ENCODE peak calls at places on chromosomes 3 and 15, in four cellular contexts. One of them, this sample, is unnamed.

GRCh38 chr15:87942316-87942715 is 314.2 kb downstream of the NTRK3 start:
- DNase-seq in nucleus accumbens: no peak
- DNase-seq in caudate nucleus: no peak
- DNase-seq in ureter: no peak
- DNase-seq in this sample: no peak

GRCh38 chr3:14587733-14588360 is 47.7 kb upstream of the GRIP2 start:
- DNase-seq in ureter: no peak
- DNase-seq in nucleus accumbens: no peak
- DNase-seq in caudate nucleus: no peak
- DNase-seq in this sample: no peak

GRCh38 chr3:186121968-186122367 is 13.1 kb upstream of the ETV5 start:
- DNase-seq in caudate nucleus: no peak
- DNase-seq in nucleus accumbens: no peak
- DNase-seq in ureter: no peak
- DNase-seq in this sample: no peak

GRCh38 chr3:46942079-46942478 is 34.5 kb downstream of the CCDC12 start:
- DNase-seq in nucleus accumbens: no peak
- DNase-seq in ureter: no peak
- DNase-seq in caudate nucleus: no peak
- DNase-seq in this sample: no peak

GRCh38 chr3:39082652-39083313 is 24.6 kb downstream of the GORASP1 start:
- DNase-seq in caudate nucleus: no peak
- DNase-seq in nucleus accumbens: no peak
- DNase-seq in ureter: no peak
- DNase-seq in this sample: no peak

GRCh38 chr15:100932676-100933348 is 13.7 kb downstream of the LRRK1 start:
- DNase-seq in nucleus accumbens: no peak
- DNase-seq in ureter: no peak
- DNase-seq in caudate nucleus: no peak
- DNase-seq in this sample: no peak

GRCh38 chr15:22961661-22962221 is 18.4 kb downstream of the CYFIP1 start:
- DNase-seq in caudate nucleus: no peak
- DNase-seq in ureter: no peak
- DNase-seq in nucleus accumbens: no peak
- DNase-seq in this sample: no peak

GRCh38 chr3:37945803-37946530 is 44.6 kb upstream of the VILL start:
- DNase-seq in nucleus accumbens: no peak
- DNase-seq in ureter: peak
- DNase-seq in caudate nucleus: no peak
- DNase-seq in this sample: no peak

GRCh38 chr3:113769551-113769950 is 22.7 kb downstream of the ATP6V1A start:
- DNase-seq in caudate nucleus: no peak
- DNase-seq in ureter: no peak
- DNase-seq in nucleus accumbens: no peak
- DNase-seq in this sample: no peak

GRCh38 chr3:113829576-113830354 is 8.8 kb upstream of the GRAMD1C start:
- DNase-seq in caudate nucleus: no peak
- DNase-seq in nucleus accumbens: no peak
- DNase-seq in ureter: no peak
- DNase-seq in this sample: no peak

GRCh38 chr3:194276768-194277546 is 74.2 kb downstream of the CPN2 start:
- DNase-seq in caudate nucleus: no peak
- DNase-seq in nucleus accumbens: peak
- DNase-seq in ureter: peak
- DNase-seq in this sample: no peak

GRCh38 chr15:57732526-57733331 is 26.2 kb downstream of the POLR2M start:
- DNase-seq in caudate nucleus: no peak
- DNase-seq in ureter: no peak
- DNase-seq in nucleus accumbens: peak
- DNase-seq in this sample: no peak

GRCh38 chr15:40921949-40922607 is 7.1 kb upstream of the DLL4 start:
- DNase-seq in nucleus accumbens: no peak
- DNase-seq in caudate nucleus: no peak
- DNase-seq in ureter: no peak
- DNase-seq in this sample: no peak

GRCh38 chr15:96969892-96970710 is 639.6 kb downstream of the NR2F2 start:
- DNase-seq in caudate nucleus: no peak
- DNase-seq in nucleus accumbens: no peak
- DNase-seq in ureter: no peak
- DNase-seq in this sample: no peak

GRCh38 chr15:88821993-88822392 is 18.8 kb downstream of the ACAN start:
- DNase-seq in caudate nucleus: no peak
- DNase-seq in nucleus accumbens: no peak
- DNase-seq in ureter: no peak
- DNase-seq in this sample: no peak

GRCh38 chr15:68410466-68411200 is 21.3 kb downstream of the ITGA11 start:
- DNase-seq in caudate nucleus: no peak
- DNase-seq in ureter: peak
- DNase-seq in nucleus accumbens: no peak
- DNase-seq in this sample: peak

GRCh38 chr3:5013021-5013906 is 34.0 kb downstream of the BHLHE40 start:
- DNase-seq in ureter: peak
- DNase-seq in nucleus accumbens: no peak
- DNase-seq in caudate nucleus: no peak
- DNase-seq in this sample: no peak

This sample was measured in type B pancreatic cell.